ENCODE peak calls at places on chromosomes 2 and 18, in five cellular contexts. One of them, this sample, is unnamed.
A peak's percentile ranks its signal among the peaks of the same experiment; 100 is the strongest.

GRCh38 chr18:12597775-12598174 is 60.1 kb downstream of the SPIRE1 start:
- DNase-seq in HCT116: peak; percentile 47
- DNase-seq in endothelial cell of umbilical vein: peak; percentile 79
- DNase-seq in neural progenitor cell: no peak
- DNase-seq in SK-N-SH: no peak
- DNase-seq in this sample: peak; percentile 75

GRCh38 chr2:239274391-239275001 is 126.3 kb downstream of the HDAC4 start:
- DNase-seq in endothelial cell of umbilical vein: no peak
- DNase-seq in HCT116: peak; percentile 58
- DNase-seq in neural progenitor cell: peak; percentile 72
- DNase-seq in SK-N-SH: peak; percentile 75
- DNase-seq in this sample: peak; percentile 29

GRCh38 chr18:62809900-62810299 is 94.6 kb downstream of the PHLPP1 start:
- DNase-seq in SK-N-SH: no peak
- DNase-seq in HCT116: no peak
- DNase-seq in neural progenitor cell: no peak
- DNase-seq in endothelial cell of umbilical vein: no peak
- DNase-seq in this sample: no peak

GRCh38 chr2:130790808-130791616 is 35.7 kb downstream of the AMER3 start:
- DNase-seq in endothelial cell of umbilical vein: no peak
- DNase-seq in HCT116: no peak
- DNase-seq in SK-N-SH: no peak
- DNase-seq in neural progenitor cell: no peak
- DNase-seq in this sample: no peak

GRCh38 chr2:44479127-44479887 is 117.6 kb downstream of the CAMKMT start:
- DNase-seq in HCT116: peak; percentile 72
- DNase-seq in SK-N-SH: peak; percentile 81
- DNase-seq in endothelial cell of umbilical vein: peak; percentile 89
- DNase-seq in neural progenitor cell: peak; percentile 90
- DNase-seq in this sample: peak; percentile 71

GRCh38 chr18:79922971-79923411 is 28.5 kb downstream of the SLC66A2 start:
- DNase-seq in HCT116: no peak
- DNase-seq in endothelial cell of umbilical vein: no peak
- DNase-seq in neural progenitor cell: no peak
- DNase-seq in SK-N-SH: no peak
- DNase-seq in this sample: no peak

GRCh38 chr18:57668021-57668420 is 46.4 kb upstream of the NARS1 start:
- DNase-seq in SK-N-SH: no peak
- DNase-seq in neural progenitor cell: no peak
- DNase-seq in HCT116: no peak
- DNase-seq in endothelial cell of umbilical vein: peak; percentile 97
- DNase-seq in this sample: no peak

GRCh38 chr2:239891692-239892091 is 133.4 kb downstream of the NDUFA10 start:
- DNase-seq in SK-N-SH: no peak
- DNase-seq in endothelial cell of umbilical vein: no peak
- DNase-seq in HCT116: no peak
- DNase-seq in neural progenitor cell: no peak
- DNase-seq in this sample: no peak

GRCh38 chr2:68417931-68418330 is 49.2 kb downstream of the FBXO48 start:
- DNase-seq in neural progenitor cell: no peak
- DNase-seq in endothelial cell of umbilical vein: no peak
- DNase-seq in SK-N-SH: no peak
- DNase-seq in HCT116: no peak
- DNase-seq in this sample: no peak

GRCh38 chr2:204260162-204260877 is 285.0 kb upstream of the PARD3B start:
- DNase-seq in neural progenitor cell: peak; percentile 94
- DNase-seq in HCT116: peak; percentile 65
- DNase-seq in SK-N-SH: peak; percentile 69
- DNase-seq in endothelial cell of umbilical vein: peak; percentile 86
- DNase-seq in this sample: peak; percentile 55

GRCh38 chr18:22346342-22346967 is 71.3 kb downstream of the CTAGE1 start:
- DNase-seq in SK-N-SH: no peak
- DNase-seq in HCT116: no peak
- DNase-seq in endothelial cell of umbilical vein: peak; percentile 93
- DNase-seq in neural progenitor cell: no peak
- DNase-seq in this sample: peak; percentile 22

GRCh38 chr2:126714191-126714965 is 58.4 kb downstream of the GYPC start:
- DNase-seq in HCT116: no peak
- DNase-seq in endothelial cell of umbilical vein: no peak
- DNase-seq in SK-N-SH: no peak
- DNase-seq in neural progenitor cell: no peak
- DNase-seq in this sample: no peak

GRCh38 chr2:197327073-197327775 is 16.6 kb upstream of the ANKRD44 start:
- DNase-seq in neural progenitor cell: no peak
- DNase-seq in HCT116: no peak
- DNase-seq in SK-N-SH: no peak
- DNase-seq in endothelial cell of umbilical vein: no peak
- DNase-seq in this sample: no peak

GRCh38 chr2:19738707-19739106 is 163.1 kb downstream of the TTC32 start:
- DNase-seq in SK-N-SH: no peak
- DNase-seq in HCT116: no peak
- DNase-seq in endothelial cell of umbilical vein: no peak
- DNase-seq in neural progenitor cell: no peak
- DNase-seq in this sample: no peak

GRCh38 chr2:163665817-163666216 is 70.0 kb downstream of the FIGN start:
- DNase-seq in endothelial cell of umbilical vein: peak; percentile 21
- DNase-seq in neural progenitor cell: no peak
- DNase-seq in SK-N-SH: no peak
- DNase-seq in HCT116: no peak
- DNase-seq in this sample: no peak

GRCh38 chr2:163662141-163662780 is 73.5 kb downstream of the FIGN start:
- DNase-seq in neural progenitor cell: no peak
- DNase-seq in SK-N-SH: no peak
- DNase-seq in endothelial cell of umbilical vein: no peak
- DNase-seq in HCT116: no peak
- DNase-seq in this sample: no peak

GRCh38 chr2:163667064-163667887 is 68.5 kb downstream of the FIGN start:
- DNase-seq in HCT116: no peak
- DNase-seq in neural progenitor cell: no peak
- DNase-seq in SK-N-SH: no peak
- DNase-seq in endothelial cell of umbilical vein: peak; percentile 96
- DNase-seq in this sample: peak; percentile 81

GRCh38 chr2:163664610-163665009 is 71.2 kb downstream of the FIGN start:
- DNase-seq in neural progenitor cell: no peak
- DNase-seq in SK-N-SH: no peak
- DNase-seq in HCT116: no peak
- DNase-seq in endothelial cell of umbilical vein: no peak
- DNase-seq in this sample: no peak

DNA sequence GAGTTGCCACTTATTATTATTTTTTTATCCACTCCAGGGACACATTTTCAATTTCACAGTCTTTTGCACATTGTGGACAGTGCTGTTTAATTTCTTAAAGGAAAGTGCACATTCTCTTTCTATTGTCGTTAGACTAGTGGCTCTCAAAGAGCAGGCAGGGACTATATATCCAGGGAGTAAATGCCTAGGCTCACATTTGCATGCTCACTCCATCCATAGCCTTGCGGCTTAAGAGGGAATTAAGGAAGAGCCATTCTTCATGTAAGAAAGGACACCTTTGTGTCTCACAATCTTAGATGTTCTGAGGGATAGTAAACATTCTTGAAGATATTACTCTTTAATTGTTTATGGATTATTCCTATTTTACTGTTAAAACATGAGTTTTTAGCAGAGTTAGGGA is 70.8 kb downstream of the FIGN start:
- DNase-seq in endothelial cell of umbilical vein: no peak
- DNase-seq in neural progenitor cell: peak; percentile 83
- DNase-seq in SK-N-SH: no peak
- DNase-seq in HCT116: no peak
- DNase-seq in this sample: no peak
- H3K27ac ChIP-seq in endothelial cell of umbilical vein: no peak overlapping the region
- H3K27ac ChIP-seq in neural progenitor cell: peak overlapping the region; percentile 92
- H3K27ac ChIP-seq in SK-N-SH: no peak overlapping the region
- H3K27ac ChIP-seq in HCT116: no peak overlapping the region
- H3K27ac ChIP-seq in this sample: no peak overlapping the region

GRCh38 chr2:172200495-172201085 is 97.9 kb upstream of the DLX2 start:
- DNase-seq in HCT116: peak; percentile 49
- DNase-seq in neural progenitor cell: peak; percentile 32
- DNase-seq in SK-N-SH: no peak
- DNase-seq in endothelial cell of umbilical vein: peak; percentile 53
- DNase-seq in this sample: no peak
- TF ChIP-seq CTCF in HCT116: peak; percentile 51
- TF ChIP-seq CTCF in neural progenitor cell: peak; percentile 60
- TF ChIP-seq CTCF in SK-N-SH: peak; percentile 55
- TF ChIP-seq CTCF in endothelial cell of umbilical vein: peak; percentile 42
- TF ChIP-seq CTCF in this sample: no peak

GRCh38 chr2:27720004-27720551 is 51.4 kb upstream of the MRPL33 start:
- DNase-seq in endothelial cell of umbilical vein: peak; percentile 88
- DNase-seq in HCT116: peak; percentile 89
- DNase-seq in neural progenitor cell: no peak
- DNase-seq in SK-N-SH: no peak
- DNase-seq in this sample: peak; percentile 95
- H3K27ac ChIP-seq in endothelial cell of umbilical vein: peak overlapping the region; percentile 8
- H3K27ac ChIP-seq in HCT116: peak overlapping the region; percentile 42
- H3K27ac ChIP-seq in neural progenitor cell: no peak overlapping the region
- H3K27ac ChIP-seq in SK-N-SH: no peak overlapping the region
- H3K27ac ChIP-seq in this sample: peak overlapping the region; percentile 58

GRCh38 chr18:286515-287310 is 18.9 kb upstream of the THOC1 start:
- DNase-seq in HCT116: no peak
- DNase-seq in SK-N-SH: peak; percentile 21
- DNase-seq in neural progenitor cell: peak; percentile 24
- DNase-seq in endothelial cell of umbilical vein: peak; percentile 67
- DNase-seq in this sample: peak; percentile 6
- TF ChIP-seq CTCF in HCT116: peak; percentile 39
- TF ChIP-seq CTCF in SK-N-SH: peak; percentile 88
- TF ChIP-seq CTCF in neural progenitor cell: peak; percentile 56
- TF ChIP-seq CTCF in endothelial cell of umbilical vein: peak; percentile 39
- TF ChIP-seq CTCF in this sample: peak; percentile 37

GRCh38 chr2:112814278-112814677 is 22.3 kb downstream of the IL1B start:
- DNase-seq in endothelial cell of umbilical vein: no peak
- DNase-seq in HCT116: no peak
- DNase-seq in SK-N-SH: no peak
- DNase-seq in neural progenitor cell: peak; percentile 11
- DNase-seq in this sample: peak; percentile 95
- H3K27ac ChIP-seq in endothelial cell of umbilical vein: no peak overlapping the region
- H3K27ac ChIP-seq in HCT116: peak overlapping the region; percentile 18
- H3K27ac ChIP-seq in SK-N-SH: no peak overlapping the region
- H3K27ac ChIP-seq in neural progenitor cell: no peak overlapping the region
- H3K27ac ChIP-seq in this sample: peak overlapping the region; percentile 73

GRCh38 chr2:55781542-55781941 is 87.9 kb upstream of the PNPT1 start:
- DNase-seq in SK-N-SH: no peak
- DNase-seq in HCT116: no peak
- DNase-seq in endothelial cell of umbilical vein: no peak
- DNase-seq in neural progenitor cell: no peak
- DNase-seq in this sample: no peak
- TF ChIP-seq CTCF in SK-N-SH: peak; percentile 30
- TF ChIP-seq CTCF in HCT116: no peak
- TF ChIP-seq CTCF in endothelial cell of umbilical vein: no peak
- TF ChIP-seq CTCF in neural progenitor cell: no peak
- TF ChIP-seq CTCF in this sample: no peak

GRCh38 chr2:157761520-157761919 is 114.6 kb downstream of the ACVR1 start:
- DNase-seq in endothelial cell of umbilical vein: no peak
- DNase-seq in neural progenitor cell: no peak
- DNase-seq in SK-N-SH: no peak
- DNase-seq in HCT116: no peak
- DNase-seq in this sample: no peak

GRCh38 chr2:157757500-157757899 is 118.6 kb downstream of the ACVR1 start:
- DNase-seq in endothelial cell of umbilical vein: no peak
- DNase-seq in neural progenitor cell: no peak
- DNase-seq in HCT116: no peak
- DNase-seq in SK-N-SH: no peak
- DNase-seq in this sample: no peak

GRCh38 chr2:157760949-157761348 is 115.2 kb downstream of the ACVR1 start:
- DNase-seq in endothelial cell of umbilical vein: no peak
- DNase-seq in HCT116: no peak
- DNase-seq in neural progenitor cell: no peak
- DNase-seq in SK-N-SH: no peak
- DNase-seq in this sample: no peak

GRCh38 chr2:157759855-157760254 is 116.3 kb downstream of the ACVR1 start:
- DNase-seq in SK-N-SH: no peak
- DNase-seq in neural progenitor cell: no peak
- DNase-seq in HCT116: no peak
- DNase-seq in endothelial cell of umbilical vein: no peak
- DNase-seq in this sample: no peak

DNA sequence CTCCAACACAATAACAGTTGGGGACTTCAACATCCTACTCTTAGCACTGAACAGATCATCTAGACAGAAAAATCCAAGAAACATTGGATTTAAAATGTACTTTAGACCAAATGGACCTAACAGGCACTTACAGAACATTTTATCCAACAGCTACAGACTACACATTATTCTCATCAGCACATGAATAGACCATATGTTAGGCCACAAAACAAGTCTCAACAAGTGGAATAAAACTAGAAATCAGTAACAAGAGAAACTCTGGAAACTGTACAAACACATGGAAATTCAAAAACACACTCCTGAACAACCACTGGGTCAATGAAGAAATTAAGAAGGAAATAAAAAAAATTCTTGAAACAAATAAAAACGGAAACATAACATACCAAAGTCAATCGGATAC is 117.5 kb downstream of the ACVR1 start:
- DNase-seq in HCT116: no peak
- DNase-seq in neural progenitor cell: no peak
- DNase-seq in SK-N-SH: no peak
- DNase-seq in endothelial cell of umbilical vein: no peak
- DNase-seq in this sample: no peak
- H3K27ac ChIP-seq in HCT116: no peak overlapping the region
- H3K27ac ChIP-seq in neural progenitor cell: no peak overlapping the region
- H3K27ac ChIP-seq in SK-N-SH: no peak overlapping the region
- H3K27ac ChIP-seq in endothelial cell of umbilical vein: no peak overlapping the region
- H3K27ac ChIP-seq in this sample: no peak overlapping the region

GRCh38 chr2:134845028-134845427 is 6.6 kb downstream of the ACMSD start:
- DNase-seq in neural progenitor cell: no peak
- DNase-seq in SK-N-SH: no peak
- DNase-seq in HCT116: no peak
- DNase-seq in endothelial cell of umbilical vein: no peak
- DNase-seq in this sample: no peak
- TF ChIP-seq CTCF in neural progenitor cell: no peak
- TF ChIP-seq CTCF in SK-N-SH: no peak
- TF ChIP-seq CTCF in HCT116: no peak
- TF ChIP-seq CTCF in endothelial cell of umbilical vein: no peak
- TF ChIP-seq CTCF in this sample: no peak